ENCODE peak calls at places on chromosomes 5 and 9, in ten cellular contexts. O is gastrocnemius medialis, B is lower lobe of right lung, Z is tibial nerve, U is pancreas, L is esophagus squamous epithelium, J is esophagus muscularis mucosa, V is AG04450, S is heart left ventricle, H is DND-41. M is an unnamed sample.

GRCh38 chr5:111013011-111013410 is 58.5 kb upstream of the TSLP start:
- DNase-seq in O (no peak), B (no peak), Z (no peak), U (no peak), L (no peak), J (no peak), V (no peak), S (no peak), H (no peak), M (no peak)

GRCh38 chr9:104080983-104081382 is 13.1 kb upstream of the SMC2 start:
- DNase-seq in O (no peak), B (no peak), Z (no peak), U (no peak), L (no peak), J (no peak), V (no peak), S (no peak), H (no peak), M (no peak)

GRCh38 chr5:167861134-167861930 is 430.1 kb upstream of the WWC1 start:
- DNase-seq in O (no peak), B (no peak), Z (no peak), U (no peak), L (no peak), J (no peak), V (no peak), S (peak; percentile 18), H (peak; percentile 32), M (no peak)

GRCh38 chr9:74499111-74499601 is 2.0 kb downstream of the RORB start:
- DNase-seq in O (no peak), B (no peak), Z (no peak), U (peak; percentile 39), L (no peak), J (no peak), V (no peak), S (no peak), H (peak; percentile 46), M (no peak)

GRCh38 chr5:136329791-136330190 is 35.6 kb downstream of the TRPC7 start:
- DNase-seq in O (no peak), B (no peak), Z (no peak), U (no peak), L (no peak), J (peak; percentile 91), V (no peak), S (no peak), H (no peak), M (no peak)

GRCh38 chr5:78554595-78554994 is 94.0 kb downstream of the LHFPL2 start:
- DNase-seq in O (no peak), B (no peak), Z (no peak), U (no peak), L (no peak), J (no peak), V (no peak), S (no peak), H (no peak), M (no peak)

GRCh38 chr9:86387376-86387775 is 33.2 kb upstream of the TUT7 start:
- DNase-seq in O (no peak), B (no peak), Z (no peak), U (no peak), L (no peak), J (no peak), V (no peak), S (no peak), H (no peak), M (no peak)

GRCh38 chr5:153276151-153276550 is 214.3 kb upstream of the GRIA1 start:
- DNase-seq in O (no peak), B (no peak), Z (no peak), U (no peak), L (no peak), J (no peak), V (no peak), S (no peak), H (peak; percentile 55), M (no peak)

GRCh38 chr5:139296198-139296597 is 2.7 kb downstream of the MATR3 start:
- DNase-seq in O (no peak), B (no peak), Z (no peak), U (no peak), L (no peak), J (no peak), V (no peak), S (no peak), H (no peak), M (no peak)

GRCh38 chr9:124037790-124038189 is 26.2 kb downstream of the LHX2 start:
- DNase-seq in O (no peak), B (no peak), Z (no peak), U (no peak), L (no peak), J (no peak), V (no peak), S (no peak), H (no peak), M (no peak)

GRCh38 chr9:20242767-20243166 is 379.5 kb downstream of the MLLT3 start:
- DNase-seq in O (no peak), B (no peak), Z (no peak), U (no peak), L (no peak), J (no peak), V (no peak), S (no peak), H (peak; percentile 80), M (no peak)

GRCh38 chr9:89384783-89385182 is 66.5 kb downstream of the SECISBP2 start:
- DNase-seq in O (no peak), B (no peak), Z (no peak), U (no peak), L (no peak), J (no peak), V (no peak), S (no peak), H (no peak), M (no peak)

GRCh38 chr5:141355641-141356040 is 820 bp downstream of the PCDHGA4 start:
- DNase-seq in O (no peak), B (no peak), Z (no peak), U (no peak), L (no peak), J (no peak), V (no peak), S (no peak), H (no peak), M (no peak)

GRCh38 chr5:141354900-141355469 is at the start of gene PCDHGA4:
- DNase-seq in O (no peak), B (no peak), Z (no peak), U (no peak), L (no peak), J (no peak), V (no peak), S (no peak), H (no peak), M (no peak)

GRCh38 chr5:141345327-141345726 is 1.7 kb downstream of the PCDHGA3 start:
- DNase-seq in O (no peak), B (no peak), Z (no peak), U (no peak), L (no peak), J (no peak), V (no peak), S (no peak), H (no peak), M (no peak)

GRCh38 chr5:141351591-141351990 is 1.7 kb downstream of the PCDHGB1 start:
- DNase-seq in O (no peak), B (no peak), Z (no peak), U (no peak), L (no peak), J (no peak), V (no peak), S (no peak), H (no peak), M (no peak)

GRCh38 chr5:141349917-141350619 is at the start of gene PCDHGB1:
- DNase-seq in O (no peak), B (no peak), Z (no peak), U (no peak), L (no peak), J (no peak), V (no peak), S (peak; percentile 52), H (no peak), M (no peak)
- H3K9me3 ChIP-seq in O (no peaks in the 10 kb centered on the region), B (peaks cover 51% of the 10 kb centered on the region), Z (peaks cover 4% of the 10 kb centered on the region), U (peaks cover 10% of the 10 kb centered on the region), L (no peaks in the 10 kb centered on the region), J (peaks cover 95% of the 10 kb centered on the region), V (peaks cover 43% of the 10 kb centered on the region), S (peaks cover 93% of the 10 kb centered on the region), H (no peaks in the 10 kb centered on the region), M (peaks cover 22% of the 10 kb centered on the region)

DNA sequence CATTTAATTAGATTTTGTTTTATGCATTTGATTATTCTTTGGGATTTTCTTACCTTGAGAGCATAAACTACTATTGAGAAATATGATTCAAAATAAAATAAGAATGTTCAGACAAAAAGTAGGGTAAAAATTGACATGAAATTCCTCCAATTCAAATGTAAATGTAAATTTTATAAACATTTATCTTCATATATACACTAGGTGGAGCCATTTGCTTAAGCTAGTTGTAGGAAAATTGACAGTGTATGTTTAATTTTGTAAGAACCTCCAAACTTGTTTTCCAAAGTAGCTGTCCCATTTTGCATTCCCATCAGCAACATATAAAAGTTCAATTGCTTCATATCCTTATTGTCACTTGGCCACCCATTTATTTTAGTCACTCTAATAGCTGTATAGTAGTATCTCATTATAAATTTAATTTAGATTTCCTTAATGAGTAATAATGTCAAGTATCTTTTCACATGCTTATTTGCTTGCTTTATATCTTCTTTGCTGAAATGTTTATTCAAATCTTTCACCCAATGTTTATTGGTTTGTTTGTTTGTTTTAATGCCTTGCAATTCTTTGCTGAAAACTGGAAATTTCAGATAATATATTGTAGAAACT is 37.6 kb upstream of the SLCO6A1 start:
- DNase-seq in O (no peak), B (no peak), Z (no peak), U (no peak), L (no peak), J (no peak), V (no peak), S (no peak), H (no peak), M (no peak)
- TF ChIP-seq CTCF in O (no peak), B (peak; percentile 17), Z (no peak), U (no peak), L (no peak), J (no peak), V (peak; percentile 43), S (peak; percentile 50), H (peak; percentile 38), M (peak; percentile 56)

DNA sequence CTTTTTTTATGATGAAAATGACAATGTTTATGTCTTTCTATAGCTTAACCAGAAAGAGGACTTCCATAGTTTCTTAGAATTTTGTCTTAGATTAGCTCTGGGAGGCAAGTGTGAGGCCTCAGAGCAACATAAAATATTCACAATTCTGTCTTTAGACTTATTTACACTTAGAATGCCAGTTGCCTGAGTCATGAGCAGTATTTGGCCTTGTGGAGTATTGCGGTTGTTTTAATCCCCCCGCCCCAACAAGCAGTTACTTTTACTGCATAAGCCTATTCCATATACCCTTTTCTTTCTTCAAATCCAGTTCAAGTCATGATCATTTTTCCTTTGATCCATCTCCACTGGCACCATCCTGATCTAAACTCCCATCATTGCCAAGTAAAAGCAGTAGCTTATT is 198.0 kb upstream of the EGFLAM start:
- DNase-seq in O (no peak), B (no peak), Z (no peak), U (no peak), L (no peak), J (no peak), V (peak; percentile 36), S (no peak), H (no peak), M (no peak)
- H3K27ac ChIP-seq in O (no peak overlapping the region), B (no peak overlapping the region), Z (no peak overlapping the region), U (no peak overlapping the region), L (peak overlapping the region; percentile 34), J (no peak overlapping the region), V (no peak overlapping the region), S (no peak overlapping the region), H (no peak overlapping the region), M (no peak overlapping the region)

DNA sequence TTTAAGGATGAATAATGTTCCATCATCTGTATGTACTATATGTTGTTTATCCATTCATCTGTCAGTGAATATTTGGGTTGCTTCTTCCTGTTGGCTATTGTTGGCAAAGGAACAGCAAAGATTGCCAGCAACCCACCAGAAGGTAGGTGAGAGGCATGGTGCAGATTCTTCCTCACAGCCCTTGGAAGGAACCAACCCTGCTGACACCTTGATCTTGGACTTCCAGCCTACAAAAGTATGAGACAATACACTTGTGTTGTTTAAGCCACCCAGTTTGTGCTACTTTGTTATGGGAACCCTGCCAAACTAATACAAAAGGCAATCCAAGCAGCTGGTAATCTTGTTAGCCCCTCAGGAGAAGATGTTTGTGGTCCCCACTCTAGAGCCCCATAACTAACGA is 122.0 kb downstream of the CARTPT start:
- DNase-seq in O (no peak), B (no peak), Z (no peak), U (no peak), L (no peak), J (no peak), V (no peak), S (no peak), H (no peak), M (no peak)
- H3K9me3 ChIP-seq in O (no peaks in the 10 kb centered on the region), B (no peaks in the 10 kb centered on the region), Z (no peaks in the 10 kb centered on the region), U (no peaks in the 10 kb centered on the region), L (no peaks in the 10 kb centered on the region), J (no peaks in the 10 kb centered on the region), V (no peaks in the 10 kb centered on the region), S (peaks cover 4% of the 10 kb centered on the region), H (no peaks in the 10 kb centered on the region), M (no peaks in the 10 kb centered on the region)

M was measured in CD4-positive, alpha-beta T cell.